ENCODE peak calls at places on chromosomes 4 and X, in four cellular contexts. U is stimulated activated naive CD8-positive, alpha-beta T cell treated with anti-CD3 and anti-CD28 coated beads, Interleukin-15, Interleukin-2, amounts not matched to agents 100 U/mL and 50 U/mL, for 24 hours; Q is stromal cell of bone marrow; V is upper lobe of right lung. K is an unnamed sample.

GRCh38 chrX:42247241-42247640 is 323.9 kb upstream of the CASK start:
- DNase-seq in U (no peak), Q (no peak), V (no peak), K (no peak)

GRCh38 chr4:76153356-76153755 is 5.2 kb upstream of the NUP54 start:
- DNase-seq in U (no peak), Q (no peak), V (no peak), K (no peak)

GRCh38 chr4:114729339-114729738 is 130.7 kb downstream of the UGT8 start:
- DNase-seq in U (no peak), Q (no peak), V (no peak), K (no peak)

GRCh38 chr4:130080872-130081451 is 985.0 kb downstream of the C4orf33 start:
- DNase-seq in U (no peak), Q (no peak), V (no peak), K (no peak)

GRCh38 chr4:93897559-93897958 is 69.0 kb downstream of the ATOH1 start:
- DNase-seq in U (no peak), Q (no peak), V (no peak), K (no peak)

GRCh38 chrX:74009041-74009440 is 294.9 kb upstream of the ZCCHC13 start:
- DNase-seq in U (no peak), Q (no peak), V (no peak), K (no peak)

GRCh38 chr4:37685726-37686372 is 327 bp downstream of the RELL1 start:
- DNase-seq in U (peak), Q (no peak), V (peak), K (no peak)

GRCh38 chrX:15882704-15883539 is 28.3 kb upstream of the AP1S2 start:
- DNase-seq in U (peak), Q (peak), V (no peak), K (no peak)

GRCh38 chrX:17931855-17932254 is 70.8 kb upstream of the RAI2 start:
- DNase-seq in U (no peak), Q (no peak), V (no peak), K (no peak)

GRCh38 chrX:150086371-150086770 is 148.1 kb upstream of the EOLA2 start:
- DNase-seq in U (no peak), Q (no peak), V (no peak), K (no peak)

GRCh38 chrX:41051303-41051702 is 33.9 kb upstream of the USP9X start:
- DNase-seq in U (no peak), Q (no peak), V (no peak), K (no peak)

GRCh38 chr4:98778206-98778605 is 119.8 kb upstream of the TSPAN5 start:
- DNase-seq in U (no peak), Q (peak), V (no peak), K (no peak)

GRCh38 chr4:20430555-20430954 is 178.8 kb downstream of the SLIT2 start:
- DNase-seq in U (no peak), Q (no peak), V (no peak), K (no peak)

GRCh38 chr4:6962211-6963041 is 52.8 kb downstream of the TBC1D14 start:
- DNase-seq in U (no peak), Q (no peak), V (no peak), K (no peak)

GRCh38 chr4:143424276-143424675 is 87.6 kb downstream of the GAB1 start:
- DNase-seq in U (no peak), Q (peak), V (no peak), K (no peak)

K was measured in right cardiac atrium.